ENCODE peak calls at places on chromosomes 13 and 19, in four cellular contexts. V is left ventricle myocardium inferior, G is Caco-2, C is ascending aorta. S is an unnamed sample.

GRCh38 chr13:75864718-75865117 is 228.6 kb downstream of the LMO7 start:
- DNase-seq in G (no peak), C (no peak), V (no peak), S (no peak)

GRCh38 chr19:46022431-46023310 is at the start of gene PGLYRP1:
- DNase-seq in V (no peak), C (peak), G (no peak), S (no peak)

GRCh38 chr13:95497307-95497943 is 55.1 kb upstream of the CLDN10 start:
- DNase-seq in G (no peak), C (no peak), V (peak), S (no peak)

GRCh38 chr13:22455036-22455435 is 725.7 kb upstream of the SGCG start:
- DNase-seq in V (no peak), G (no peak), C (no peak), S (no peak)

GRCh38 chr13:51997641-51998330 is 13.5 kb downstream of the ATP7B start:
- DNase-seq in V (no peak), G (peak), C (no peak), S (no peak)

GRCh38 chr13:76293751-76294150 is 592.5 kb downstream of the KCTD12 start:
- DNase-seq in V (no peak), C (no peak), G (no peak), S (no peak)

GRCh38 chr13:27425151-27425917 is 915 bp downstream of the GTF3A start:
- DNase-seq in C (no peak), G (peak), V (no peak), S (no peak)

GRCh38 chr19:53328967-53329366 is 4.6 kb upstream of the ZNF845 start:
- DNase-seq in V (peak), G (no peak), C (peak), S (no peak)

GRCh38 chr13:112877066-112877465 is 91.9 kb upstream of the MCF2L start:
- DNase-seq in V (peak), G (no peak), C (no peak), S (no peak)

GRCh38 chr13:34993470-34993869 is 51.4 kb downstream of the NBEA start:
- DNase-seq in C (no peak), G (no peak), V (no peak), S (no peak)

GRCh38 chr13:68350554-68350953 is 1120.4 kb upstream of the PCDH9 start:
- DNase-seq in G (no peak), C (no peak), V (no peak), S (no peak)

GRCh38 chr13:104571161-104571889 is 1505.1 kb upstream of the SLC10A2 start:
- DNase-seq in V (no peak), G (peak), C (peak), S (no peak)

GRCh38 chr13:46866150-46866549 is 30.7 kb downstream of the HTR2A start:
- DNase-seq in V (no peak), C (no peak), G (peak), S (peak)

GRCh38 chr13:51814825-51815650 is 11.1 kb upstream of the DHRS12 start:
- DNase-seq in V (peak), G (peak), C (peak), S (peak)

DNA sequence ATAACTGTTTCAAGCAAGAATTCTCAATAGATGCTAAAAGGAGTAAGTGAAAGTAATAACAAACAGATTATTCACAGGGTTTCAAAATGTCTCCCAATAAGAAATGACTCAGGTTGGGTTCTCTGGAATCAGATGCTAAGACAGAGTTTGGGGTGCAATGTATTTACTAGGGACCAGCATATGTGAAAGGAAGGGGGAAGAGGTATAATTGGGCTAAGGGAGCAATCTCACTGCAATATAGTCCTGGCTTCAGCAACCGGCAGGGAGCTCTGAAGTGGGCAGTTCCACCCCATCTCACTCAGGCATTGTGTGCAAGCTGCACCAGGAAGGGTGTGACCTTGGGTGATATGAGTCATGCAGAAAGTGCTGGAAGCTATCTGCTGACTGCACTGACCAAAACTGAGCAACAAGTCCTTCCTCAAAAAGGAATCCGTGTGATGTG is 23.4 kb downstream of the ZDHHC20 start:
- DNase-seq in V (peak), G (peak), C (no peak), S (no peak)
- H3K4me3 ChIP-seq in V (peak), G (no peak), C (no peak), S (no peak)

DNA sequence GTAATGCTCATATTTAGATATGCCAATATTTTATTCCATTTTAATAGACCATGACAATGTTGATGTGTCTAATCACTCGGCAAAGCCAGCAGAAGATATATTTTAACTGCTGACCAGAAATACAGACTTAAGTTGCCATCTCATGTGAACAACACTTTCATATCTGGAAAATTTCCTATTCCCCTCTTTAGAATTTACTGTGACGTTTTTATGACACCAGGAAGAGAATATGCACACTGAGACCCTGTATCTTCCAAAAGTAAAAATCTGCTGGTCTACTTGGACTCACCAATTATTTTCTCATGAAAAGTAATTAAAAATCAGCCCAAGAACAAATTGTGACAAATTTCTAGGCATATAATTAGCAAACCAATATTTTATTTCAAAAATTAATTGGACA is 2.1 kb downstream of the PROSER1 start:
- DNase-seq in C (no peak), G (no peak), V (no peak), S (no peak)
- H3K4me3 ChIP-seq in C (peak), G (peak), V (peak), S (peak)

DNA sequence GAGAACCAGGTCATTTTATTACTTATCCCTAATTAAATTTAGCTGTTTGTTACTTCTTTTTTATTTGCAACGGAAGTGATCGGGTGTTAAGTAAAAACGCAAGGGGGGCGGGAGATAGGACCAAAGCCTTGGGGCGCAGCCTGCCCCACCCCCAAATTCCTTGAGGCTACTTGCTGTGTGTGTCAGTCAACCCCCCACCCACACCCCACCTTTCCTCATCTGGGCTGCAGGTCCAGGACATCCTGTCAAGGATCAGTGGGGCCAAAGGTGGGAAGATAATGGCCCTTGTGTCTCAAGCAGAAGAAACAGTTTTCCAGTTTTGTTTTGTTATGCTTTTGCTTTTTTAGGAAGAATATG is 1.2 kb upstream of the FOXO1 start:
- DNase-seq in C (no peak), V (no peak), G (no peak), S (no peak)
- H3K4me3 ChIP-seq in C (peak), V (peak), G (peak), S (peak)

DNA sequence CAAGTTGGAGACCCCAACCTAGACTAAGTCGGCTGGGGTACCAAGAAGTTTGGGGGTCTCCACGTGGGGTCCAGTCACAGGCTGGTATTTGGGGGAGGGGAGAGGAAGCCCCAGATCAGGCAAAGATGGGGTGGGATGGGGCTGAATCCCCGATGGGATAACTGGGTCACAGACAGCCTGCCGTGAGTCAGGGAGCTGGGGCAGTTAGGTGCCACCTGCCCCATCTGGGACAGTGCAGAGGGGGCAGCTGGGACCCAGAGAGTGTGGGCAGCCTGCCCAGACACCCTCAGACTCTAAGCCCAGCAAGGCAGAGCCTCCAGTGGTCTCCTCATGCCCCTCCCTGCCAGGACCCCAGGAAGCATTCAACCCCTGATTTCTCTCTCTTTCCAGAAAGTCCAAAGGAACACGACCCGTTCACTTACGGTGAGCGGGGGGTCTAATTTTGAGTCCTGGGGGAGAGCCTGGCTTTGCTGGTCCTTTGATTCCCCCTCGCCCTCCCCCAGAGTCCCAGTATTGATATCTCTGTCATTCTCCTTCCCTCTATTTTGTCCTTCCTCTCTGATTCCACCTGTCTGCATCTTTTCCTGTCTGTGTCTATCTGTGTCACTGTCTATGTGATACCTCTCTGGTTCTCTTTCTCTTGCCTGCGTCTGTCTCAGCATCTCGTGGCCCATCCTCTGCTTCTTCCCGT is 1.7 kb downstream of the FXYD1 start:
- DNase-seq in C (no peak), V (no peak), G (no peak), S (no peak)
- H3K4me3 ChIP-seq in C (peak), V (peak), G (no peak), S (no peak)

GRCh38 chr19:4063369-4064072 is 3.2 kb downstream of the ZBTB7A start:
- DNase-seq in C (no peak), V (no peak), G (no peak), S (peak)

GRCh38 chr19:4062576-4063368 is 3.9 kb downstream of the ZBTB7A start:
- DNase-seq in C (no peak), V (no peak), G (no peak), S (no peak)

GRCh38 chr19:4060621-4061177 is 6.0 kb downstream of the ZBTB7A start:
- DNase-seq in V (no peak), C (no peak), G (no peak), S (no peak)

GRCh38 chr19:4061178-4061682 is 5.5 kb downstream of the ZBTB7A start:
- DNase-seq in V (peak), C (peak), G (no peak), S (peak)

DNA sequence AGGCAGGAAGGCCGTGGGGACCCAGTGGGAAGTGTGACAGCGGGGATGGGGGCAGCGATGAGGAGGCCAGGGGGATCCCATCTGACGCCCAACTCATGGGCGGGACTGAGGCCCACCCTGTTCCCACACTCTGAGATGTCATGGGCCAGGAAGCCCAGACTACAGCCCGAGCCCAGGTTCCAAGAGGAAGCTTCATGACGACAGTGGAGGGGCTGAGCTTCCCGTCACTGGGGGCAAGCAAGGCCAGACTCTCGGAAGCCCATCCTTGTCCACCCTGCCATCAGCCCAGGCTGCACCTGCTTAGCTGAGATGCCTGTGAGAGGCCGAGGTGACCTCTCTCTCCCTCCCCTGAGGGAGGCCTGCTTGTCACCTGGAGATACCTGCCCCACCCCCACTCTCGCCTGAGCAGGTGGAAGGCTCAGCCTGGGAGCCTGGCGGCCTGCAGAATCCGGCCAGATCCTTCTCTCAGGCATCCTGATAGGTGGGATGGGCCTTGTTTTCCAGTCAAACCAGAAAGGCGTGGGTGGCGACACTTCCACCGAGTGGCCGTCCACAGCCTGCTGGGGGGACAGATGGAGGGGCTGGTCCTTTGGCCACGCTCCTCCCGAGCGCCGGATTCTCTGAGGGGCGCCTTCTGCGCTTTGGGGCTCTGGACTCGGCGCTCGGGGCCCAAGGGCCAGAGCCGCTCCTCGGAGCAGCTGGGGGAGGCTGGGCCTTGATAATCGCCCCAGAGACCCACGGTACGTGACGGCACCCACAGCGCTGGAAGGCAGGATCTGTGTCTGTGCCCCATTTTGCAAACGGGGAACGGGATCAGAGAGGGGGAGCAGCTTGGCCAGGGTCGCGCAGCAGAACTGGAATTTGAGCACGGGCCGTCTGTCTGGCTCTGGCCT is 4.8 kb downstream of the ZBTB7A start:
- DNase-seq in V (no peak), C (no peak), G (peak), S (peak)
- H3K4me3 ChIP-seq in V (peak), C (peak), G (no peak), S (peak)

GRCh38 chr19:55476100-55476775 is at the start of gene ZNF628:
- DNase-seq in V (peak), C (peak), G (peak), S (peak)

GRCh38 chr19:55479045-55479444 is 2.6 kb downstream of the ZNF628 start:
- DNase-seq in C (no peak), V (no peak), G (no peak), S (no peak)

GRCh38 chr19:55478364-55478763 is 1.9 kb downstream of the ZNF628 start:
- DNase-seq in V (no peak), C (no peak), G (no peak), S (no peak)

GRCh38 chr19:55479451-55480230 is 3.2 kb downstream of the ZNF628 start:
- DNase-seq in V (no peak), G (no peak), C (no peak), S (no peak)

GRCh38 chr19:55477905-55478304 is 1.5 kb downstream of the ZNF628 start:
- DNase-seq in V (no peak), G (no peak), C (no peak), S (no peak)
- H3K4me3 ChIP-seq in V (peak), G (peak), C (peak), S (peak)

DNA sequence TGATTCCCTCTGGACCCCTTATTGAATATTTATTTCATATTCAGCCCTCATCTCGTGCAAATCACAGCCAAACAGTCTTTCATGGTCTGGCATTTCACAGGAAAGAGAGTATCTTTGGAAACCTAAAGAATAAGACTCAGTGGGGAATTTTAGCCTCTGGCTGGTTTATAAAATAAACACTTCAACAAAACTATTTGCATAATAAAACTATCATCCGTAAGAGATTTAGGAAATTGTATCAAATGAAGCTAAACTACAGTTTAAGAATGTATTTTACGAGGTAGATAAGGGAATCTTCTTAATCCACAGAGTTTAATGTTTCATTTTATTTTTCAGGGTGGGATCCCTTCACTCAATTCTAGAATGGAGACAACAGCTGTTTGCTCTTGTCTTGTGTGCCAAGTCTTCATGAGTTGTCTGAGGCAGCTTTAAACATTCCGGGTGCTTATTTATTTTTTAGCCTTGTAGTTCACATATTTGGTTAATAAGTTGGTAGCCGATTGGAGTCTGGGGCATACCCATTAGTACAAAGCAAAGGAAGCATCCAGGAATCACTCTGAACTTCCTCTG is 634.4 kb upstream of the KLF12 start:
- DNase-seq in V (no peak), C (no peak), G (no peak), S (no peak)
- H3K4me3 ChIP-seq in V (no peak), C (no peak), G (no peak), S (no peak)